ENCODE peak calls at places on chromosomes 12 and 14, in five cellular contexts. K is brain microvascular endothelial cell, N is mesothelial cell of epicardium, Y is renal cortical epithelial cell, U is T1000. J is an unnamed sample.

GRCh38 chr14:50928002-50928635 is 16.2 kb downstream of the PYGL start:
- DNase-seq in K (no peak), U (no peak), Y (peak), N (no peak), J (peak)

GRCh38 chr12:3803865-3804472 is 51.1 kb upstream of the CRACR2A start:
- DNase-seq in U (peak), K (peak), Y (peak), N (peak), J (peak)

GRCh38 chr12:13962699-13963098 is 18.7 kb downstream of the GRIN2B start:
- DNase-seq in K (no peak), U (no peak), N (no peak), Y (no peak), J (peak)

GRCh38 chr12:47730341-47730744 is 5.1 kb upstream of the ENDOU start:
- DNase-seq in K (no peak), Y (no peak), N (no peak), U (no peak), J (no peak)

GRCh38 chr14:91041450-91041849 is 19.0 kb downstream of the RPS6KA5 start:
- DNase-seq in Y (no peak), N (no peak), K (no peak), U (no peak), J (no peak)

GRCh38 chr14:53460544-53460943 is 307.4 kb upstream of the DDHD1 start:
- DNase-seq in U (no peak), Y (no peak), K (no peak), N (no peak), J (no peak)

GRCh38 chr14:71532349-71532748 is 399.9 kb upstream of the RGS6 start:
- DNase-seq in U (no peak), N (no peak), K (peak), Y (peak), J (no peak)

GRCh38 chr12:64395739-64396138 is 5.2 kb upstream of the C12orf56 start:
- DNase-seq in N (no peak), U (no peak), K (no peak), Y (no peak), J (no peak)

GRCh38 chr12:109264095-109264942 is 44.8 kb downstream of the FOXN4 start:
- DNase-seq in K (peak), N (peak), U (no peak), Y (peak), J (peak)

GRCh38 chr14:82855912-82856381 is 1322.3 kb upstream of the SEL1L start:
- DNase-seq in N (no peak), Y (peak), U (peak), K (no peak), J (peak)

GRCh38 chr12:48118491-48118890 is 673 bp upstream of the PFKM start:
- DNase-seq in Y (no peak), U (no peak), N (no peak), K (no peak), J (no peak)

GRCh38 chr14:58133739-58134138 is 18.3 kb downstream of the ARMH4 start:
- DNase-seq in K (peak), U (no peak), N (no peak), Y (peak), J (peak)

GRCh38 chr14:104424406-104425072 is 155.0 kb upstream of the C14orf180 start:
- DNase-seq in U (no peak), N (peak), K (no peak), Y (no peak), J (no peak)

GRCh38 chr12:113655919-113656318 is 184.2 kb upstream of the LHX5 start:
- DNase-seq in U (no peak), K (no peak), N (no peak), Y (no peak), J (no peak)

GRCh38 chr12:122942609-122943008 is 23.7 kb downstream of the ABCB9 start:
- DNase-seq in U (no peak), Y (peak), N (no peak), K (no peak), J (peak)

GRCh38 chr12:50923361-50924130 is 28.8 kb upstream of the HIGD1C start:
- DNase-seq in U (no peak), Y (no peak), K (no peak), N (no peak), J (no peak)

GRCh38 chr12:56307221-56307965 is 7.3 kb upstream of the CS start:
- DNase-seq in Y (peak), K (no peak), N (no peak), U (no peak), J (no peak)

GRCh38 chr14:21308479-21309237 is 28.8 kb downstream of the RPGRIP1 start:
- DNase-seq in N (peak), K (peak), U (no peak), Y (peak), J (peak)

GRCh38 chr12:19530631-19531020 is 91.3 kb downstream of the AEBP2 start:
- DNase-seq in N (no peak), U (no peak), K (no peak), Y (peak), J (peak)

GRCh38 chr12:84070311-84070710 is 842.3 kb downstream of the SLC6A15 start:
- DNase-seq in N (no peak), K (peak), Y (no peak), U (peak), J (no peak)

GRCh38 chr14:96906434-96906833 is 109.3 kb downstream of the VRK1 start:
- DNase-seq in N (no peak), Y (no peak), U (no peak), K (no peak), J (no peak)

GRCh38 chr14:76741074-76741473 is 20.2 kb upstream of the VASH1 start:
- DNase-seq in N (no peak), U (no peak), Y (no peak), K (no peak), J (no peak)

GRCh38 chr14:80940146-80940545 is 1.4 kb downstream of the CEP128 start:
- DNase-seq in Y (no peak), N (no peak), K (no peak), U (no peak), J (no peak)

J was measured in kidney tubule cell.